ENCODE peak calls at places on chromosomes 5 and 9, in six cellular contexts. J is upper lobe of left lung, R is K562, F is ovary, M is A549, L is transverse colon. H is an unnamed sample. For H3K4me1, the result is how much of the 10 kb centered on the place peaks cover.

GRCh38 chr9:77800924-77801551 is 152.9 kb upstream of the GNA14 start:
- DNase-seq in M (no peak), F (no peak), J (no peak), L (no peak), R (no peak), H (no peak)

GRCh38 chr9:70588999-70589398 is 174.5 kb upstream of the KLF9 start:
- DNase-seq in R (no peak), M (no peak), L (no peak), F (no peak), J (no peak), H (no peak)

GRCh38 chr5:94228791-94229190 is 389.6 kb downstream of the KIAA0825 start:
- DNase-seq in J (no peak), F (no peak), L (no peak), R (no peak), M (no peak), H (no peak)

GRCh38 chr9:96859461-96860198 is 5.3 kb upstream of the ZNF782 start:
- DNase-seq in F (no peak), J (no peak), L (no peak), M (no peak), R (no peak), H (no peak)

GRCh38 chr5:176535101-176535654 is 2.0 kb downstream of the RNF44 start:
- DNase-seq in L (peak), J (no peak), M (no peak), R (no peak), F (no peak), H (no peak)

GRCh38 chr5:177124486-177124991 is 9.0 kb upstream of the NSD1 start:
- DNase-seq in M (no peak), L (no peak), F (no peak), J (no peak), R (peak), H (no peak)

GRCh38 chr9:129761901-129762359 is 9.1 kb upstream of the PTGES start:
- DNase-seq in M (no peak), J (no peak), R (no peak), L (no peak), F (no peak), H (no peak)

GRCh38 chr5:31963358-31963757 is 210.8 kb downstream of the GOLPH3 start:
- DNase-seq in F (peak), L (no peak), M (no peak), J (no peak), R (no peak), H (peak)

GRCh38 chr5:4879693-4880303 is 260.3 kb upstream of the ADAMTS16 start:
- DNase-seq in R (peak), M (peak), L (peak), J (no peak), F (peak), H (peak)

GRCh38 chr9:72977670-72978069 is 24.8 kb upstream of the ALDH1A1 start:
- DNase-seq in L (no peak), R (no peak), M (no peak), F (no peak), J (no peak), H (no peak)

GRCh38 chr5:110414360-110414759 is 312.1 kb downstream of the TMEM232 start:
- DNase-seq in M (no peak), J (no peak), L (no peak), F (no peak), R (no peak), H (no peak)

GRCh38 chr9:127154390-127155191 is 32.2 kb upstream of the ANGPTL2 start:
- DNase-seq in F (peak), M (no peak), R (no peak), L (peak), J (no peak), H (peak)

GRCh38 chr9:16030513-16031185 is 477.8 kb downstream of the CCDC171 start:
- DNase-seq in M (peak), J (peak), L (no peak), F (no peak), R (no peak), H (no peak)

GRCh38 chr9:105269593-105269992 is 25.1 kb downstream of the SLC44A1 start:
- DNase-seq in J (no peak), F (no peak), M (no peak), R (no peak), L (no peak), H (no peak)

GRCh38 chr9:129597355-129598088 is 23.4 kb downstream of the C9orf50 start:
- DNase-seq in M (peak), J (peak), R (no peak), L (peak), F (peak), H (peak)

GRCh38 chr5:1356873-1357787 is 12.2 kb upstream of the CLPTM1L start:
- DNase-seq in J (no peak), R (no peak), F (no peak), M (no peak), L (no peak), H (no peak)

GRCh38 chr5:104412649-104413240 is 850.2 kb upstream of the NUDT12 start:
- DNase-seq in L (no peak), M (peak), J (no peak), R (no peak), F (no peak), H (no peak)

GRCh38 chr5:115191439-115192031 is 21.8 kb upstream of the TRIM36 start:
- DNase-seq in R (no peak), F (no peak), M (no peak), J (no peak), L (no peak), H (no peak)

GRCh38 chr5:86403190-86403589 is 214.6 kb upstream of the COX7C start:
- DNase-seq in M (no peak), F (no peak), L (no peak), R (no peak), J (no peak), H (no peak)

GRCh38 chr9:84851935-84852585 is 182.5 kb downstream of the NTRK2 start:
- DNase-seq in M (peak), F (no peak), L (no peak), R (no peak), J (no peak), H (no peak)

GRCh38 chr5:31845351-31845750 is 206.4 kb downstream of the PDZD2 start:
- DNase-seq in R (no peak), M (no peak), J (no peak), L (no peak), F (no peak), H (no peak)

GRCh38 chr5:114101153-114101552 is 260.7 kb upstream of the KCNN2 start:
- DNase-seq in M (peak), R (peak), L (no peak), F (no peak), J (no peak), H (no peak)

GRCh38 chr9:88011005-88011766 is 36.9 kb upstream of the CDK20 start:
- DNase-seq in F (no peak), M (peak), L (no peak), J (no peak), R (no peak), H (no peak)

GRCh38 chr9:10612649-10613398 is at the start of gene PTPRD:
- DNase-seq in J (peak), R (peak), M (peak), L (peak), F (no peak), H (no peak)

GRCh38 chr5:172007795-172008465 is 1.5 kb upstream of the FBXW11 start:
- DNase-seq in L (no peak), R (no peak), M (no peak), F (peak), J (no peak), H (no peak)

GRCh38 chr5:172006378-172007152 is at the start of gene FBXW11:
- DNase-seq in M (peak), J (peak), R (peak), F (peak), L (peak), H (peak)

GRCh38 chr5:172007153-172007794 is 836 bp upstream of the FBXW11 start:
- DNase-seq in J (no peak), M (no peak), R (no peak), L (no peak), F (no peak), H (no peak)

GRCh38 chr5:172004824-172005237 is 1.6 kb downstream of the FBXW11 start:
- DNase-seq in F (no peak), R (no peak), M (no peak), L (no peak), J (no peak), H (no peak)

DNA sequence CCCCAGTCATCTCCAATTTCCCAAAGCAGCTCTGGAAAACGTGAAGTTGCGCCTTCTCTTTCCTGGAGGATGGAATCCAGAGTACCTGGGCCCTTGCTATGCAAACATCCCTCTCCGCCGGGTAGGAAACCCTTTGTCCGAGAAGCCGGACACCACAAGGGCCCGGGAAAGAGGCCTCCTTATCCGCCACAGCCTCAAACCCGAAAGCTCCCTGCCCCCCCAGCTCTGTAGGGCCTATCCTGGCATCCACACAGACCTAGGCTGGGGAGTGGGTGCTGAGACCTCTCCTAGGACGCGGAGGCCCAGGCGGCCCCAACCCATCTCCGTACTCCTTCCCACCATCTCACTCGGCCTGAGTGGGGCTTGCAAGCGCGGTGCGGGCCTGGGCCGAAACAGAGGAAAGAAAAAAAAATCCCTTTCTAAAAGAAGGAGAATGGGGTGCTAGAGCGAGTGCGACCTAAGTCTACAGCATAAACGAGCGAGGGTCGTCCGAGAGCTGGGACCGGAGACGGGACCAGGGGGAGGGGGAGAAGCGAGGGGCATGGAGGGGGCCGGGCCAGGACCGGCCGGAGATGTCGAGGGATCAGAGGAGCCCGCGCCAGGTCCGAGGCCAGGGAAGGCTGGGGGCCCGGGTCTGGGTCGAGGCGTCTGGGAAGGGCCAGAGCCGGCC is 595 bp downstream of the FBXW11 start:
- DNase-seq in J (no peak), F (peak), M (peak), L (peak), R (peak), H (peak)
- H3K4me1 ChIP-seq in J (half or more), F (under half), M (under half), L (half or more), R (under half), H (under half)

GRCh38 chr5:168268949-168269943 is 22.2 kb upstream of the WWC1 start:
- DNase-seq in J (peak), M (peak), L (peak), R (peak), F (peak), H (peak)
- TF ChIP-seq EP300 in J (no peak), M (no peak), L (no peak), R (no peak), F (no peak), H (no peak)

DNA sequence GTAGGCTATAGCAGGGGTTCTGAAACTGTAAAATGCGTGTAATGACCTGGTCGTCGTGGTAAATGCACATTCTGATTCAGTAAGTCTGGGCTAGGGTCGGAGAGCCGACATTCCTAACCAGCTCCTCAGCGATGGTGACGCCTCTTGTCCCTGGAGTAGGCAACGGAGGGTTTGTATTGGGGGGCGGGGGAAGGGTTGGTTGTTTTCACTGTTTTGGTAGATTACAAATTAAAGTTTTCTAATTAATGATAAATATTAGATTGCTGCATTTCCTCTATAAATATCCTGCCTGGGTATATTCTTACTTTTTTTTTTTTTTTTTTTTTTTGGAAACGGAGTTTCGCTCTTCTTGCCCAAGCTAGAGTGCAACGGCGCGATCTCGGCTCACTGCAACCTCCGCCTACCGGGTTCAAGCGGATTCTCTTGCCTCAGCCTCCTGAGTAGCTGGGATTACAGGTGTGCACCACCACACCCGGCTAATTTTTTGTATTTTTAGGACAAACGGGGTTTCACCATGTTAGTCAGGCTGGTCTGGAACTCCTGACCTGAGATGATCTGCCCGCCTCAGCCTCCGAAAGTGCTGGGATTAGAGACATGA is 566 bp upstream of the ALDH7A1 start:
- DNase-seq in R (no peak), J (no peak), F (peak), L (no peak), M (no peak), H (no peak)
- H3K4me1 ChIP-seq in R (under half), J (under half), F (under half), L (under half), M (under half), H (under half)

GRCh38 chr9:86336058-86336457 is 18.2 kb downstream of the TUT7 start:
- DNase-seq in F (no peak), R (no peak), J (no peak), M (no peak), L (no peak), H (no peak)
- TF ChIP-seq EP300 in F (no peak), R (no peak), J (no peak), M (no peak), L (no peak), H (no peak)